ENCODE peak calls at places on chromosomes 2 and 18, in four cellular contexts. T is mesothelial cell of epicardium, H is immature natural killer cell, K is HCT116. F is an unnamed sample.

GRCh38 chr2:121529439-121530209 is 1.1 kb upstream of the RNU4ATAC start:
- DNase-seq in H (no peak), T (peak), K (no peak), F (no peak)

GRCh38 chr2:201129044-201129505 is 13.1 kb downstream of the CFLAR start:
- DNase-seq in H (no peak), T (no peak), K (no peak), F (no peak)

GRCh38 chr2:233208382-233209116 is 42.9 kb upstream of the ATG16L1 start:
- DNase-seq in T (no peak), H (no peak), K (no peak), F (no peak)

GRCh38 chr2:176137883-176138282 is 8.4 kb downstream of the HOXD8 start:
- DNase-seq in K (no peak), T (no peak), H (no peak), F (no peak)

GRCh38 chr2:176583530-176584101 is 314.4 kb downstream of the MTX2 start:
- DNase-seq in K (no peak), T (no peak), H (no peak), F (no peak)

GRCh38 chr2:58497189-58497588 is 256.1 kb upstream of the FANCL start:
- DNase-seq in T (no peak), K (no peak), H (no peak), F (peak)

GRCh38 chr2:102939207-102939606 is 177.4 kb downstream of the TMEM182 start:
- DNase-seq in T (no peak), K (no peak), H (no peak), F (no peak)

GRCh38 chr18:54149078-54149697 is 75.3 kb downstream of the MBD2 start:
- DNase-seq in K (peak), H (no peak), T (no peak), F (no peak)

GRCh38 chr18:44325903-44326650 is 354.6 kb upstream of the SETBP1 start:
- DNase-seq in T (peak), H (no peak), K (no peak), F (peak)

GRCh38 chr2:143429932-143430331 is 300.7 kb downstream of the ARHGAP15 start:
- DNase-seq in K (no peak), T (no peak), H (no peak), F (no peak)

GRCh38 chr18:48790226-48790863 is 160.4 kb downstream of the SMAD7 start:
- DNase-seq in K (peak), T (no peak), H (no peak), F (no peak)

GRCh38 chr2:196101325-196101981 is 32.8 kb upstream of the DNAH7 start:
- DNase-seq in H (no peak), T (no peak), K (no peak), F (no peak)

GRCh38 chr2:12721571-12722444 is 5.1 kb downstream of the TRIB2 start:
- DNase-seq in T (no peak), K (no peak), H (no peak), F (no peak)

GRCh38 chr2:25576596-25576995 is 96.8 kb downstream of the DTNB start:
- DNase-seq in T (no peak), K (no peak), H (no peak), F (no peak)

GRCh38 chr2:233414777-233415570 is 60.7 kb downstream of the DGKD start:
- DNase-seq in H (no peak), K (peak), T (no peak), F (no peak)

GRCh38 chr2:115364078-115364477 is 921.6 kb downstream of the DPP10 start:
- DNase-seq in T (no peak), K (no peak), H (no peak), F (no peak)

GRCh38 chr18:35345460-35345921 is 1.3 kb upstream of the ZNF24 start:
- DNase-seq in H (no peak), T (no peak), K (no peak), F (no peak)

GRCh38 chr2:7497223-7497622 is 580.0 kb downstream of the RNF144A start:
- DNase-seq in T (no peak), H (no peak), K (no peak), F (no peak)

GRCh38 chr2:63590621-63591408 is 2.1 kb downstream of the MDH1 start:
- DNase-seq in H (no peak), T (no peak), K (no peak), F (no peak)

GRCh38 chr18:56256659-56257058 is 381.7 kb downstream of the TXNL1 start:
- DNase-seq in T (no peak), H (no peak), K (no peak), F (no peak)

GRCh38 chr2:42537493-42537892 is 30.9 kb upstream of the MTA3 start:
- DNase-seq in K (no peak), T (no peak), H (no peak), F (no peak)

GRCh38 chr2:203462308-203462707 is 72.8 kb downstream of the RAPH1 start:
- DNase-seq in K (no peak), H (no peak), T (no peak), F (no peak)

GRCh38 chr2:16290311-16291020 is 350.1 kb downstream of the MYCN start:
- DNase-seq in T (no peak), K (no peak), H (no peak), F (no peak)

GRCh38 chr2:70104231-70105111 is 17.2 kb downstream of the PCBP1 start:
- DNase-seq in H (no peak), K (no peak), T (peak), F (no peak)

GRCh38 chr2:107688135-107688534 is 138.6 kb upstream of the RGPD4 start:
- DNase-seq in T (no peak), H (no peak), K (no peak), F (no peak)

GRCh38 chr2:213733893-213734292 is 449.6 kb downstream of the SPAG16 start:
- DNase-seq in T (no peak), K (no peak), H (no peak), F (no peak)

GRCh38 chr18:10354241-10354811 is 100.1 kb upstream of the APCDD1 start:
- DNase-seq in K (no peak), H (no peak), T (no peak), F (no peak)

GRCh38 chr2:64617631-64618151 is 36.0 kb downstream of the SERTAD2 start:
- DNase-seq in T (no peak), H (no peak), K (no peak), F (no peak)

GRCh38 chr2:3689998-3690748 is 13.2 kb upstream of the DCDC2C start:
- DNase-seq in K (no peak), H (no peak), T (no peak), F (no peak)

GRCh38 chr18:31497711-31498449 is at the start of gene DSG2:
- DNase-seq in T (peak), K (no peak), H (no peak), F (peak)

GRCh38 chr18:28065031-28065792 is 111.7 kb downstream of the CDH2 start:
- DNase-seq in K (no peak), T (no peak), H (no peak), F (no peak)